ENCODE peak calls at places on chromosomes 1 and 21, in six cellular contexts. W is A549, M is heart left ventricle, B is transverse colon, H is breast epithelium, N is Peyer's patch. O is an unnamed sample.

GRCh38 chr1:43065191-43065590 is 106.5 kb upstream of the SLC2A1 start:
- DNase-seq in W (no peak), M (no peak), B (no peak), H (no peak), N (no peak), O (peak)

GRCh38 chr1:21357161-21357560 is 66.9 kb upstream of the ECE1 start:
- DNase-seq in W (no peak), M (no peak), B (no peak), H (no peak), N (no peak), O (no peak)

GRCh38 chr1:226549937-226550670 is 1.5 kb downstream of the STUM start:
- DNase-seq in W (no peak), M (peak), B (peak), H (no peak), N (peak), O (no peak)

GRCh38 chr1:39250460-39251240 is 46.2 kb downstream of the MACF1 start:
- DNase-seq in W (no peak), M (no peak), B (no peak), H (no peak), N (no peak), O (no peak)

GRCh38 chr1:45608475-45609156 is 15.2 kb downstream of the CCDC17 start:
- DNase-seq in W (no peak), M (no peak), B (no peak), H (no peak), N (no peak), O (no peak)

GRCh38 chr1:234701737-234702341 is 91.9 kb upstream of the IRF2BP2 start:
- DNase-seq in W (no peak), M (no peak), B (no peak), H (no peak), N (no peak), O (no peak)

GRCh38 chr1:178172939-178173338 is 79.0 kb downstream of the RASAL2 start:
- DNase-seq in W (peak), M (no peak), B (no peak), H (no peak), N (no peak), O (no peak)

GRCh38 chr1:94936861-94937620 is 10.1 kb upstream of the CNN3 start:
- DNase-seq in W (no peak), M (no peak), B (no peak), H (no peak), N (no peak), O (no peak)

GRCh38 chr1:180360333-180361075 is 130.4 kb downstream of the LHX4 start:
- DNase-seq in W (no peak), M (no peak), B (no peak), H (no peak), N (no peak), O (no peak)

GRCh38 chr1:153195216-153195615 is 8.0 kb upstream of the LELP1 start:
- DNase-seq in W (no peak), M (no peak), B (no peak), H (no peak), N (no peak), O (no peak)

GRCh38 chr1:184193451-184193850 is 141.9 kb downstream of the TSEN15 start:
- DNase-seq in W (no peak), M (no peak), B (no peak), H (no peak), N (no peak), O (no peak)

GRCh38 chr1:232413674-232414073 is 216.3 kb downstream of the SIPA1L2 start:
- DNase-seq in W (no peak), M (no peak), B (no peak), H (no peak), N (no peak), O (no peak)

GRCh38 chr1:181090653-181091126 is 2.2 kb downstream of the IER5 start:
- DNase-seq in W (no peak), M (no peak), B (peak), H (no peak), N (no peak), O (peak)

GRCh38 chr1:201085902-201086735 is 26.1 kb downstream of the CACNA1S start:
- DNase-seq in W (peak), M (no peak), B (peak), H (no peak), N (peak), O (no peak)

GRCh38 chr1:95257758-95258157 is 23.7 kb downstream of the RWDD3 start:
- DNase-seq in W (no peak), M (no peak), B (no peak), H (no peak), N (no peak), O (no peak)

GRCh38 chr1:174775621-174776020 is 224.1 kb upstream of the CACYBP start:
- DNase-seq in W (no peak), M (no peak), B (no peak), H (no peak), N (no peak), O (no peak)

GRCh38 chr1:111702504-111703050 is 36.6 kb downstream of the INKA2 start:
- DNase-seq in W (no peak), M (no peak), B (no peak), H (no peak), N (no peak), O (no peak)

GRCh38 chr1:46342677-46343350 is 2.2 kb downstream of the NSUN4 start:
- DNase-seq in W (no peak), M (no peak), B (no peak), H (no peak), N (no peak), O (no peak)

GRCh38 chr1:192442736-192443135 is 125.9 kb downstream of the RGS21 start:
- DNase-seq in W (no peak), M (no peak), B (no peak), H (no peak), N (no peak), O (no peak)

GRCh38 chr1:214552174-214552608 is 789 bp upstream of the PTPN14 start:
- DNase-seq in W (peak), M (peak), B (peak), H (peak), N (peak), O (peak)

GRCh38 chr1:229190057-229190590 is 80.8 kb upstream of the RAB4A start:
- DNase-seq in W (no peak), M (no peak), B (no peak), H (no peak), N (no peak), O (no peak)

GRCh38 chr1:244615301-244615700 is 37.6 kb upstream of the DESI2 start:
- DNase-seq in W (no peak), M (no peak), B (no peak), H (no peak), N (no peak), O (no peak)

GRCh38 chr1:2501820-2502119 is 24.6 kb downstream of the PANK4 start:
- DNase-seq in W (no peak), M (no peak), B (no peak), H (no peak), N (no peak), O (no peak)

GRCh38 chr1:229203030-229203751 is 67.7 kb upstream of the RAB4A start:
- DNase-seq in W (peak), M (no peak), B (no peak), H (no peak), N (no peak), O (no peak)

GRCh38 chr1:214146523-214146922 is 134.4 kb upstream of the SMYD2 start:
- DNase-seq in W (peak), M (no peak), B (peak), H (no peak), N (no peak), O (no peak)

GRCh38 chr1:223147858-223148257 is 4.8 kb upstream of the TLR5 start:
- DNase-seq in W (no peak), M (no peak), B (no peak), H (no peak), N (no peak), O (peak)

GRCh38 chr1:27816921-27817630 is 13.5 kb upstream of the PPP1R8 start:
- DNase-seq in W (peak), M (peak), B (peak), H (no peak), N (no peak), O (no peak)

GRCh38 chr1:225603538-225604354 is 49.2 kb downstream of the ENAH start:
- DNase-seq in W (peak), M (no peak), B (no peak), H (no peak), N (no peak), O (no peak)

GRCh38 chr21:43364851-43365424 is 62.0 kb downstream of the SIK1 start:
- DNase-seq in W (no peak), M (no peak), B (no peak), H (no peak), N (no peak), O (no peak)

GRCh38 chr1:154427173-154428139 is 22.3 kb downstream of the IL6R start:
- DNase-seq in W (no peak), M (peak), B (peak), H (no peak), N (peak), O (no peak)

GRCh38 chr21:41765393-41765950 is 1.4 kb downstream of the RIPK4 start:
- DNase-seq in W (no peak), M (no peak), B (no peak), H (no peak), N (no peak), O (no peak)

GRCh38 chr21:44456207-44456914 is 1.1 kb downstream of the LRRC3 start:
- DNase-seq in W (no peak), M (no peak), B (no peak), H (peak), N (peak), O (no peak)

GRCh38 chr21:42636535-42636914 is 16.9 kb upstream of the PDE9A start:
- DNase-seq in W (no peak), M (no peak), B (no peak), H (no peak), N (no peak), O (no peak)

GRCh38 chr1:198681831-198682756 is 43.3 kb downstream of the PTPRC start:
- DNase-seq in W (no peak), M (peak), B (peak), H (no peak), N (no peak), O (peak)

GRCh38 chr1:180204231-180204630 is 25.8 kb upstream of the LHX4 start:
- DNase-seq in W (no peak), M (no peak), B (no peak), H (no peak), N (peak), O (no peak)

GRCh38 chr1:40770296-40771070 is 13.1 kb upstream of the KCNQ4 start:
- DNase-seq in W (no peak), M (no peak), B (no peak), H (no peak), N (no peak), O (peak)
- TF ChIP-seq CTCF in W (no peak), M (no peak), B (no peak), H (no peak), N (no peak), O (no peak)

GRCh38 chr1:11671544-11672286 is 7.7 kb downstream of the FBXO6 start:
- DNase-seq in W (no peak), M (no peak), B (no peak), H (no peak), N (no peak), O (no peak)
- TF ChIP-seq POLR2A in W (no peak), M (no peak), B (no peak), H (no peak), N (no peak), O (no peak)

DNA sequence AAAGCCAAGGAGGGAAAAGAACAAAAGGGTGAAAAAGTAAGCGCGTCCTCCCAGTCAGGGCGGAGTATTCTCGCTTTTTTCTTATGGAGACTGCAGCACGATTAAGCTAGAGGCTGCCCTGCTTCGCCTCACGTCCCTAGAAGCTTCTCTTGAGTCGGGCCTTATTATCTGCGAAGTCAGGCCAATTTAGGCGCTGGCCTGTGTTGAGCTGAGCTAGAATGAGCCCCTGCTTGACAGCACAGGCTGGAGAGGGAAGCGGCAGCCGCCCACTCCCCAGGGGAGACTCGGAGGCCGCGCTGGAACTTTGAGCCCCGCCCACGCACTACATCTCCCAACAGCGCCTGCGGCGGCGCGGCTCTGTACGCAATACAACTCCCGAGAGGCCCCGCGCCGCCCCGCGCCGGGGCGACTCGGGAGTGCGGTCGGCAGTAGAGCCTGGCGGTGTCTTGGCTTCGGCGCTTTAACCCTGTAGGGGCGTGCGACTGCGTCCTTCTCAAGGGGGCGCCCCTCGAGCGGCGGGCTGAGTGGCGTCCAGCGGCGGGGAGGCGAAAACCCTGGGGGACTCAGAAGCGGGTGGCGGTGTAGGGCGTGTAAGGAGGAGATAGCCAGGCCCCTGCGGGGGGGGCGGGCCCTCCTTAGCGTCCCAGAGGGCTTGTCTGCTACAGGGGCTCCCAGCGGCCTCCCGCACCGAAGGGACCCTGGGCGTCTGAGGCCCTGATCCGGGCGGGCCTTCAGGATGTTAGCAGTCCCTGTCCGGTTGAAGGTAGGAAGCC is 888 bp downstream of the ZNF436 start:
- DNase-seq in W (peak), M (peak), B (peak), H (peak), N (peak), O (peak)
- TF ChIP-seq CTCF in W (no peak), M (no peak), B (no peak), H (no peak), N (peak), O (no peak)

GRCh38 chr1:53305650-53306049 is 22.2 kb downstream of the LRP8 start:
- DNase-seq in W (no peak), M (peak), B (no peak), H (no peak), N (no peak), O (no peak)
- TF ChIP-seq POLR2A in W (no peak), M (no peak), B (no peak), H (no peak), N (no peak), O (no peak)

DNA sequence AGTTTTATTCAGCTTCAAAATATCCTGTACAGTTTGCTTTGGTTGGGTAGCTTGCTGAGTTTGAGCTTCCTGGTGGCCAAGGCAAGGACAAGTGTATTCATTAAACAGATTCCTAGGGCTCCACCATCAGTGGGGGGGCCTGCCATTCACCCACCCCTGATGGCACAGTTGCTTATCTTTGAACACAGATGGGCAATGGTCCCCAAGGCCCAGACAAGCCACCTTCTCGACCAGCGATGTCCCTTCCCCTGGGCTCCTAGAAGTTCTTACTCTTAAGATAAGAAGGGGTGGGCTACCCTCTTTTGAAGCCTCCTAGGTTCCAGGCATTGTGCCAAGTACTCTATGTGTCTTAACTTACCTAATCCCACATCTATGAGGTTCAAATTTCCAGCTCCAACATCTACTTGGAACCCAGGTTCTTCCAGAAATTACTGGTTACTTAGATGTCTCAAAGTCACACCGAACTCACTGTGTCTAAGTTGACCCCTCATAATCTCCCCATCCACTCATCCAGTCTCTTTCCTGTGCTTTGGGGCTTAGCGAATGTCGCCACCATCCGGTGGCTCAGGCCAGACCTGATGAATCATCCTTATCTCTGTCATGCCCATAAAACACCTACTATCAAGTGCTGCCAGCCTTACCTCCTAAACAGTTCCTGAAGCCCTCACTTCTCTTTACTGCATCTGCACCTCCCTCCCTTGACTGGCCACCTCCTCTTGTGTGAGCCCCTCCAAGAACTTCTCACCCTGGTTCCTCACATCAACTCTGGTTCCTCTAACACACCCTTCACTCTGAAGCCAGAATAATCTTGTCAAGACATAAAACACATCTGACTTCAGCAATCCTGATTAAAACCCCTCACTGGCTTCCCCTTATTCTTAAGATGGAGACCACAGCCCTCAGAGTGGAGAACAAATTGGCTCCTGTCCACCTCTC is 50.1 kb downstream of the KLHDC7A start:
- DNase-seq in W (no peak), M (no peak), B (peak), H (no peak), N (peak), O (peak)
- TF ChIP-seq CTCF in W (no peak), M (no peak), B (no peak), H (no peak), N (peak), O (no peak)

O was measured in lower leg skin.